ENCODE peak calls at places on chromosomes 1 and 21, in nine cellular contexts. O is Peyer's patch, V is PC-3, J is pancreas, Q is lung, W is GM23248, S is body of pancreas, A is heart left ventricle, B is neural progenitor cell. U is an unnamed sample.

GRCh38 chr1:37741662-37742061 is 23.3 kb downstream of the EPHA10 start:
- DNase-seq in O (no peak), V (no peak), J (no peak), Q (no peak), W (no peak), S (no peak), A (no peak), B (peak; percentile 50), U (no peak)

GRCh38 chr1:230123280-230124186 is 56.5 kb downstream of the GALNT2 start:
- DNase-seq in O (no peak), V (no peak), J (no peak), Q (no peak), W (no peak), S (no peak), A (no peak), B (no peak), U (no peak)

GRCh38 chr1:155598842-155599331 is 11.1 kb upstream of the MSTO1 start:
- DNase-seq in O (no peak), V (no peak), J (no peak), Q (no peak), W (peak; percentile 69), S (no peak), A (no peak), B (peak; percentile 73), U (peak; percentile 45)

GRCh38 chr1:61641578-61642336 is 83.2 kb downstream of the TM2D1 start:
- DNase-seq in O (peak; percentile 60), V (peak; percentile 71), J (peak; percentile 44), Q (peak; percentile 48), W (peak; percentile 88), S (peak; percentile 65), A (peak; percentile 78), B (peak; percentile 77), U (peak; percentile 85)

GRCh38 chr1:171881466-171881865 is 40.2 kb downstream of the DNM3 start:
- DNase-seq in O (peak; percentile 45), V (no peak), J (no peak), Q (no peak), W (no peak), S (no peak), A (no peak), B (no peak), U (no peak)

GRCh38 chr21:44904141-44904923 is 16.4 kb downstream of the ITGB2 start:
- DNase-seq in O (no peak), V (no peak), J (no peak), Q (no peak), W (no peak), S (no peak), A (no peak), B (no peak), U (no peak)

GRCh38 chr1:40391688-40392145 is 18.2 kb downstream of the SMAP2 start:
- DNase-seq in O (no peak), V (no peak), J (no peak), Q (no peak), W (no peak), S (no peak), A (no peak), B (no peak), U (no peak)

GRCh38 chr1:239922778-239923522 is 168.7 kb upstream of the FMN2 start:
- DNase-seq in O (no peak), V (peak; percentile 22), J (no peak), Q (no peak), W (no peak), S (no peak), A (no peak), B (no peak), U (no peak)

GRCh38 chr1:1927751-1928150 is 8.7 kb upstream of the TMEM52 start:
- DNase-seq in O (peak; percentile 33), V (no peak), J (peak; percentile 67), Q (no peak), W (no peak), S (peak; percentile 41), A (peak; percentile 30), B (no peak), U (no peak)

GRCh38 chr21:26487981-26488480 is 85.1 kb downstream of the CYYR1 start:
- DNase-seq in O (no peak), V (no peak), J (no peak), Q (no peak), W (no peak), S (no peak), A (no peak), B (no peak), U (no peak)

GRCh38 chr1:211529453-211529852 is 37.5 kb upstream of the RD3 start:
- DNase-seq in O (no peak), V (no peak), J (no peak), Q (no peak), W (peak; percentile 30), S (no peak), A (no peak), B (no peak), U (no peak)

GRCh38 chr1:5659606-5660005 is 332.6 kb downstream of the NPHP4 start:
- DNase-seq in O (no peak), V (no peak), J (no peak), Q (no peak), W (no peak), S (no peak), A (no peak), B (no peak), U (no peak)

GRCh38 chr1:55128418-55128817 is 86.7 kb downstream of the USP24 start:
- DNase-seq in O (no peak), V (peak; percentile 29), J (no peak), Q (no peak), W (no peak), S (no peak), A (no peak), B (no peak), U (no peak)

GRCh38 chr1:18553388-18553787 is 72.7 kb downstream of the KLHDC7A start:
- DNase-seq in O (no peak), V (no peak), J (no peak), Q (no peak), W (no peak), S (no peak), A (no peak), B (no peak), U (no peak)

GRCh38 chr1:18546026-18546425 is 65.3 kb downstream of the KLHDC7A start:
- DNase-seq in O (peak; percentile 64), V (no peak), J (no peak), Q (no peak), W (no peak), S (no peak), A (no peak), B (no peak), U (no peak)

GRCh38 chr1:18547460-18547859 is 66.7 kb downstream of the KLHDC7A start:
- DNase-seq in O (no peak), V (no peak), J (no peak), Q (no peak), W (no peak), S (no peak), A (no peak), B (peak; percentile 71), U (no peak)

GRCh38 chr1:18549896-18550295 is 69.2 kb downstream of the KLHDC7A start:
- DNase-seq in O (no peak), V (no peak), J (no peak), Q (no peak), W (no peak), S (no peak), A (no peak), B (no peak), U (no peak)

GRCh38 chr1:18549131-18549530 is 68.4 kb downstream of the KLHDC7A start:
- DNase-seq in O (no peak), V (no peak), J (no peak), Q (no peak), W (no peak), S (no peak), A (no peak), B (no peak), U (no peak)
- H3K27ac ChIP-seq in O (no peak overlapping the region), V (no peak overlapping the region), J (no peak overlapping the region), Q (no peak overlapping the region), W (no peak overlapping the region), S (no peak overlapping the region), A (no peak overlapping the region), B (no peak overlapping the region), U (no peak overlapping the region)

GRCh38 chr1:228092342-228093049 is 10.0 kb downstream of the ARF1 start:
- DNase-seq in O (peak; percentile 30), V (no peak), J (no peak), Q (no peak), W (no peak), S (no peak), A (no peak), B (no peak), U (no peak)
- H3K4me1 ChIP-seq in O (peaks cover 31% of the 10 kb centered on the region), V (peaks cover 47% of the 10 kb centered on the region), J (peaks cover 38% of the 10 kb centered on the region), Q (peaks cover 50% of the 10 kb centered on the region), W (peaks cover 56% of the 10 kb centered on the region), S (peaks cover 99% of the 10 kb centered on the region), A (peaks cover 65% of the 10 kb centered on the region), B (no peaks in the 10 kb centered on the region), U (peaks cover 31% of the 10 kb centered on the region)

DNA sequence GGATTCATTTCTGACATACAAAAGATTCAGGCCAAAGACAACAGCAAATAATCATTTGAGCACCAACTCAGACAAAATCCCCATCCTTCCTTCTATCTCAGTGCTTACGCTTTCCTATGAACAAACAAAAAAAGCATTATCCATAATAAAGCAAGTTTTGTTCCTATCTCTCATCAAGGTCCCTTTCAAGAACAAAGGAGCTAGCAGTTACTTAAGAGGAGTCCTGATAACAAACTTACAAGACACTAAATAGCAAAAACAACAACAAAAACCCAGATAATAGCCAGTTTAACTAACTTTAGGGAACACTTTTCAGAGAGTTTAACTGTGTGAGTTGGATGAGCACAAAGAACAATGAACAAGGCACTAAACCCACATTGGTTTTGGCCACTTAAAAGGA is 10.5 kb downstream of the EVI5 start:
- DNase-seq in O (no peak), V (no peak), J (no peak), Q (no peak), W (no peak), S (no peak), A (no peak), B (peak; percentile 15), U (no peak)
- H3K9me3 ChIP-seq in O (no peaks in the 10 kb centered on the region), V (no peaks in the 10 kb centered on the region), J (no peaks in the 10 kb centered on the region), Q (no peaks in the 10 kb centered on the region), W (no peaks in the 10 kb centered on the region), S (no peaks in the 10 kb centered on the region), A (no peaks in the 10 kb centered on the region), B (no peaks in the 10 kb centered on the region), U (no peaks in the 10 kb centered on the region)

DNA sequence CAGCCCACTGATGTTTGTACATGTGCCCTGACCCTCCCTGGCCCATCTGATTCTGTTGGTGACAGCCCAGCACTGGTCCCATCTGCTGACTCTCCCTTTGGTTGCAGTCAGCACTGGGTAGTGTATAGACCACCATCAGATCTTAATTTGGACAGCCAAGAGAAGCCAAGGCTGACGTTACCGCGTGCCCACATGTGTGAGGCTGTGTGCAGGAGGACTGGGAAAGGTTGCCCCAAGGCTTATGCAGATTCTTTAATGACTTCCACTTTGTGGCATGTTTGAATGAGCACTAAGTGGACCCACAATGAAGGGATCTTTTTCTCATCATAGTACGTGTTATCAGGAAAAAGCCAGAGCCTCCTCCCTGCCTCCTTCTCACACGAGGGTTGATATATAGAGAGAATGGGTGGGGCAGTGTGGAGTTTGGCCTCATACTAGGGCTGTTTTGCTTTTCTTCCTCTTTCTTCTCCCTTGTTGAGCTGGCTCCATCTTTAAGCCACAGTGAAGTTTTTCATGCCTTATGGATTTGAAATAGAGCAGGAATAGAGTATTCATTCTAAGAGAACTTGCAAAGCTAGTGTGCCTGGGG is 93.5 kb downstream of the NAV1 start:
- DNase-seq in O (no peak), V (no peak), J (no peak), Q (no peak), W (no peak), S (no peak), A (no peak), B (no peak), U (no peak)
- H3K27ac ChIP-seq in O (no peak overlapping the region), V (no peak overlapping the region), J (no peak overlapping the region), Q (no peak overlapping the region), W (no peak overlapping the region), S (no peak overlapping the region), A (no peak overlapping the region), B (no peak overlapping the region), U (no peak overlapping the region)

GRCh38 chr1:200368556-200368955 is 41.3 kb downstream of the ZNF281 start:
- DNase-seq in O (no peak), V (no peak), J (no peak), Q (no peak), W (peak; percentile 4), S (no peak), A (no peak), B (no peak), U (no peak)
- H3K4me1 ChIP-seq in O (no peaks in the 10 kb centered on the region), V (peaks cover 67% of the 10 kb centered on the region), J (no peaks in the 10 kb centered on the region), Q (no peaks in the 10 kb centered on the region), W (peaks cover 80% of the 10 kb centered on the region), S (peaks cover 28% of the 10 kb centered on the region), A (no peaks in the 10 kb centered on the region), B (peaks cover 35% of the 10 kb centered on the region), U (no peaks in the 10 kb centered on the region)

U was measured in thyroid gland.